ENCODE peak calls at places on chromosomes 3 and 15, in six cellular contexts. A is natural killer cell, B is EH, I is HT1080, Q is RWPE1, H is DMS79 treated with DMSO at 0.1 percent for 48 hours. E is an unnamed sample.

GRCh38 chr15:42692997-42693396 is 43.9 kb downstream of the CDAN1 start:
- DNase-seq in A (no peak), B (no peak), I (no peak), Q (no peak), H (no peak), E (no peak)

GRCh38 chr3:76028816-76029215 is 243.5 kb upstream of the ZNF717 start:
- DNase-seq in A (no peak), B (no peak), I (no peak), Q (no peak), H (no peak), E (no peak)

GRCh38 chr15:64552281-64552948 is 92.0 kb downstream of the ZNF609 start:
- DNase-seq in A (no peak), B (no peak), I (no peak), Q (no peak), H (no peak), E (no peak)

GRCh38 chr3:141575879-141576743 is 89.3 kb downstream of the RASA2 start:
- DNase-seq in A (no peak), B (peak), I (no peak), Q (peak), H (peak), E (no peak)

GRCh38 chr15:81010086-81010485 is 9.4 kb downstream of the TLNRD1 start:
- DNase-seq in A (no peak), B (no peak), I (no peak), Q (no peak), H (no peak), E (no peak)

GRCh38 chr15:27479232-27480140 is 508.5 kb downstream of the GABRG3 start:
- DNase-seq in A (no peak), B (no peak), I (peak), Q (peak), H (peak), E (no peak)

GRCh38 chr15:92877000-92877399 is 23.1 kb upstream of the CHD2 start:
- DNase-seq in A (no peak), B (no peak), I (no peak), Q (no peak), H (no peak), E (no peak)

GRCh38 chr3:189908646-189909045 is 212.1 kb downstream of the P3H2 start:
- DNase-seq in A (no peak), B (peak), I (peak), Q (peak), H (no peak), E (no peak)

GRCh38 chr15:35481992-35482391 is 64.0 kb downstream of the DPH6 start:
- DNase-seq in A (peak), B (peak), I (peak), Q (peak), H (no peak), E (no peak)

GRCh38 chr3:68631810-68632545 is 300.4 kb downstream of the TAFA4 start:
- DNase-seq in A (no peak), B (no peak), I (no peak), Q (no peak), H (no peak), E (no peak)

GRCh38 chr3:143699351-143699750 is 148.9 kb downstream of the SLC9A9 start:
- DNase-seq in A (no peak), B (no peak), I (no peak), Q (no peak), H (no peak), E (no peak)